ENCODE peak calls at places on chromosomes 1 and 21, in five cellular contexts. D is NB4, U is GM12892, G is H54, A is uterus. X is an unnamed sample.

GRCh38 chr1:51168266-51168845 is 66.3 kb downstream of the C1orf185 start:
- DNase-seq in A (no peak), U (no peak), D (no peak), G (no peak), X (no peak)

GRCh38 chr1:69737527-69738176 is 169.9 kb downstream of the LRRC7 start:
- DNase-seq in D (peak), A (no peak), U (no peak), G (no peak), X (no peak)

GRCh38 chr1:151993084-151993733 is 450 bp downstream of the S100A10 start:
- DNase-seq in G (no peak), U (peak), A (peak), D (peak), X (peak)

GRCh38 chr1:43205671-43206070 is 33.5 kb downstream of the CFAP57 start:
- DNase-seq in G (no peak), D (no peak), U (no peak), A (no peak), X (no peak)

GRCh38 chr1:161936786-161937185 is 86.9 kb downstream of the OLFML2B start:
- DNase-seq in U (no peak), D (no peak), G (no peak), A (no peak), X (no peak)

GRCh38 chr1:67213948-67214347 is 47.7 kb downstream of the IL23R start:
- DNase-seq in U (no peak), D (no peak), A (no peak), G (no peak), X (no peak)

GRCh38 chr1:94142022-94142421 is 21.1 kb upstream of the ABCA4 start:
- DNase-seq in D (no peak), G (no peak), A (no peak), U (no peak), X (no peak)

GRCh38 chr21:14236180-14236579 is 20.2 kb downstream of the RBM11 start:
- DNase-seq in A (no peak), G (no peak), D (no peak), U (no peak), X (no peak)

GRCh38 chr1:243513726-243514491 is 258.1 kb downstream of the SDCCAG8 start:
- DNase-seq in D (no peak), U (no peak), G (no peak), A (no peak), X (no peak)

GRCh38 chr1:32769524-32770220 is 47.5 kb downstream of the YARS1 start:
- DNase-seq in A (no peak), G (no peak), D (no peak), U (no peak), X (peak)

GRCh38 chr1:97160796-97161195 is 439.2 kb downstream of the PTBP2 start:
- DNase-seq in D (no peak), U (no peak), A (no peak), G (no peak), X (no peak)

GRCh38 chr1:239031310-239031709 is 355.1 kb upstream of the CHRM3 start:
- DNase-seq in A (no peak), D (no peak), G (no peak), U (no peak), X (no peak)

GRCh38 chr1:11045428-11046269 is 1.4 kb downstream of the MASP2 start:
- DNase-seq in D (no peak), A (no peak), G (no peak), U (no peak), X (peak)

GRCh38 chr21:19684328-19684727 is 1280.7 kb upstream of the TMPRSS15 start:
- DNase-seq in G (no peak), D (no peak), A (no peak), U (no peak), X (no peak)

GRCh38 chr1:81706650-81707435 is 93.9 kb upstream of the ADGRL2 start:
- DNase-seq in G (no peak), A (no peak), U (no peak), D (no peak), X (no peak)

GRCh38 chr1:96211166-96211565 is 510.4 kb upstream of the PTBP2 start:
- DNase-seq in G (no peak), D (no peak), A (no peak), U (no peak), X (no peak)

GRCh38 chr1:8259498-8260290 is 58.2 kb upstream of the SLC45A1 start:
- DNase-seq in U (no peak), A (peak), D (no peak), G (no peak), X (peak)
- TF ChIP-seq POLR2A in U (no peak), A (no peak), D (no peak), G (no peak), X (no peak)

DNA sequence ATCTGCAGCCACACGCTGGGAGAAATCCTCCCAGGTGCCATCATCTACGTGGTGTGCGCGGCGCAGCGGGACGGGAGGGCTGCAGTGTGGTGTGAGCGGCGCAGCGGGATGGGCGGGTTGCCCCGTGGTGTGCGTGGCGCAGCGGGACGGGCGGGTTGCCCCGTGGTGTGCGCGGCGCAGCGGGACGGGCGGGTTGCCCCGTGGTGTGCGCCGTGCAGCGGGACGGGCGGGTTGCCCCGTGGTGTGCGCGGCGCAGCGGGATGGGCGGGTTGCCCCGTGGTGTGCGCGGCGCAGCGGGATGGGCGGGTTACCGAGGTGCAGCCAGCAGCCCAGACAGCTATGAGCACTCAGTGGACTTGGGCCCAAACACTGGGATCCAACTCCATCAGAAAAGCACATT is 4.7 kb downstream of the WRAP73 start:
- DNase-seq in U (no peak), D (no peak), G (no peak), A (no peak), X (no peak)
- TF ChIP-seq POLR2A in U (no peak), D (no peak), G (no peak), A (no peak), X (no peak)

DNA sequence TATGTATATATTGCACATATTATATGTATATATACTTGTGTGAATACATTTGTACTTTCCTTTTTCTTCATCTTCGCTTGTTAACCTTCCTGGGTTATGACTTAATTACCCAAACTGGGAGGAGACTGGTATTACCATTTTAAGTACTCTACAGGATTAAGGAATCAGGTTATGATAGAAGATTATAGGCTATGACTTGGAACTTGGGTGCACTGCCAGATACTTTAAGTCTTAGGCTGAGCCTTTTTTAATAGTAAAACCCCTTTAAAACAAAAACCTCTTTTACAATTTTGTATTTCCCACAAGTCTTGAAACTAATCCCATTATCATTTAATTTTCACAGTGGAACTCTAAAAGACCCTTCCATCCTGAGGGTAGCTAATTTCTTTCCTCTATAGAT is 6.0 kb downstream of the BRWD1 start:
- DNase-seq in D (no peak), A (no peak), U (no peak), G (no peak), X (no peak)
- TF ChIP-seq POLR2A in D (no peak), A (no peak), U (no peak), G (no peak), X (no peak)

GRCh38 chr1:116273042-116273783 is 99.8 kb upstream of the ATP1A1 start:
- DNase-seq in G (no peak), D (no peak), A (no peak), U (no peak), X (no peak)
- TF ChIP-seq POLR2A in G (no peak), D (no peak), A (no peak), U (no peak), X (no peak)

GRCh38 chr1:109904105-109904817 is 6.4 kb upstream of the CSF1 start:
- DNase-seq in G (no peak), U (no peak), A (no peak), D (no peak), X (no peak)
- TF ChIP-seq POLR2A in G (no peak), U (no peak), A (no peak), D (no peak), X (no peak)

GRCh38 chr1:13430495-13430894 is 20.2 kb downstream of the PRAMEF20 start:
- DNase-seq in A (no peak), G (no peak), U (no peak), D (no peak), X (no peak)
- TF ChIP-seq POLR2A in A (no peak), G (no peak), U (no peak), D (no peak), X (no peak)

GRCh38 chr1:200150721-200151120 is 123.2 kb downstream of the NR5A2 start:
- DNase-seq in D (peak), U (no peak), A (no peak), G (peak), X (no peak)

GRCh38 chr1:200157718-200158117 is 130.2 kb downstream of the NR5A2 start:
- DNase-seq in A (no peak), U (no peak), G (no peak), D (no peak), X (no peak)

GRCh38 chr1:200153277-200154055 is 126.0 kb downstream of the NR5A2 start:
- DNase-seq in A (no peak), D (peak), U (no peak), G (no peak), X (no peak)

GRCh38 chr1:200154069-200154767 is 126.7 kb downstream of the NR5A2 start:
- DNase-seq in U (no peak), A (no peak), G (peak), D (peak), X (no peak)
- TF ChIP-seq POLR2A in U (peak), A (no peak), G (no peak), D (no peak), X (no peak)

DNA sequence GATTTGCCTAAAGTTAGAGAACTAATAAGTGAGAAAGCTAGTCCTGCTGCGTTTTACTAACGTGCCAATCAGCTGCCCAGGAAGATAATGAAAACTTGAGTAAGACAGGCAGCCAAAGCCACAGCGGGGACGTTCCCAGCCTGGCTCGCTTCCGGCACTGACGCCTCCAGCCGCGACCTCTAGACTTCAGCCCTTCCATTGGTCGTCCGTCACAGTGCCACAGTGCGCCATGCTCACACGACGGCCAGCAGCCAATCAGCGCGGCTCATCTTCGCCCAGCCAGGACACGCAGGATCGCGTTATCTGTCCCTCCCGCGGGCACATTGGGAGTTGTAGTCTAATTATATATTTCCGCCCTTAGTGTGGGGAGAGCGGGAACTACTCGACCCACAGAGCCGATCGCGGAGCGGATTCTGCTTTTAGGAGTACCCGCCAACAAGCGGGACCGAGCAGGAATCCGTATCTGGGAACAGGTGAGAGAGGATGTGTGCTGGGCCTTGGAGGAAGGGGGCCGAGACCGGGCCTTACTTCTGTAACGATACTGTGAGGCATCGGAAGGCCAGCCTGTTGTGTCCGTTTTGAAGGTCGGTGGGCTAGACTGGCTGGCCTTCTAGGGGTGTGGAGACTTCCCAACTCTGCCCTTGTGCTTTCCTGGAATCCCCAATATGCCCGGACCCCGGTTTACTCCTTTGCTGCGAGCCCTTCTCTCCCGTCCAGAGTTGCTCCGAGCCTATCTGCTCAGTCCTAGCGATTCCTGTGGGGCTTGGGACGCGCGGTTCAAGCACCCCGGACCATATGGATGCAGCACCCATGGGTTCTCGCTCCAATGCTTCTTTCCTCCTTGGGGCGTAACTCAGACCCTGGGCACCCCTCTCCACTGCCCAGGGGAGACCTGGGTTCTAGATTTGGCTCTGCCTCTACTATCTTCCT is at the start of gene FDPS:
- DNase-seq in A (peak), D (peak), U (peak), G (peak), X (peak)
- TF ChIP-seq POLR2A in A (peak), D (peak), U (peak), G (peak), X (peak)

GRCh38 chr1:65512383-65512782 is 91.9 kb downstream of the LEPR start:
- DNase-seq in A (no peak), D (no peak), U (no peak), G (no peak), X (no peak)
- TF ChIP-seq POLR2A in A (no peak), D (no peak), U (no peak), G (no peak), X (no peak)